ENCODE peak calls at places on chromosomes 6 and 20, in nine cellular contexts. Y is erythroblast, G is left ventricle myocardium inferior, E is globus pallidus, I is nephron progenitor cell, H is psoas muscle, M is AG09319, X is HFFc6, L is transverse colon. P is an unnamed sample.

GRCh38 chr20:20827992-20828597 is 115.7 kb upstream of the RALGAPA2 start:
- DNase-seq in Y (no peak), G (no peak), E (no peak), I (no peak), H (no peak), M (no peak), X (no peak), L (no peak), P (no peak)

GRCh38 chr6:36249010-36249409 is 20.9 kb upstream of the PNPLA1 start:
- DNase-seq in Y (no peak), G (no peak), E (no peak), I (no peak), H (no peak), M (no peak), X (peak), L (no peak), P (no peak)

GRCh38 chr6:159061805-159062563 is 17.2 kb upstream of the TAGAP start:
- DNase-seq in Y (no peak), G (no peak), E (no peak), I (no peak), H (no peak), M (no peak), X (no peak), L (no peak), P (no peak)

GRCh38 chr6:16436550-16436949 is 198.2 kb downstream of the GMPR start:
- DNase-seq in Y (no peak), G (no peak), E (no peak), I (no peak), H (no peak), M (no peak), X (no peak), L (peak), P (no peak)

GRCh38 chr6:87897581-87898147 is 150.0 kb upstream of the SPACA1 start:
- DNase-seq in Y (no peak), G (no peak), E (no peak), I (no peak), H (no peak), M (no peak), X (no peak), L (no peak), P (no peak)

GRCh38 chr20:44702776-44703175 is 12.4 kb upstream of the CCN5 start:
- DNase-seq in Y (no peak), G (peak), E (peak), I (peak), H (peak), M (peak), X (no peak), L (peak), P (peak)

GRCh38 chr6:169404828-169405227 is 151.2 kb upstream of the THBS2 start:
- DNase-seq in Y (no peak), G (no peak), E (no peak), I (no peak), H (no peak), M (no peak), X (no peak), L (no peak), P (no peak)

GRCh38 chr20:41137412-41138216 is at the start of gene PLCG1:
- DNase-seq in Y (peak), G (peak), E (peak), I (peak), H (peak), M (peak), X (peak), L (peak), P (peak)

GRCh38 chr6:142011156-142011555 is 121.6 kb upstream of the GJE1 start:
- DNase-seq in Y (no peak), G (no peak), E (no peak), I (no peak), H (no peak), M (no peak), X (peak), L (no peak), P (no peak)

GRCh38 chr6:21634582-21634981 is 41.0 kb downstream of the SOX4 start:
- DNase-seq in Y (no peak), G (no peak), E (no peak), I (no peak), H (no peak), M (peak), X (peak), L (no peak), P (peak)

P was measured in GM04504.